ENCODE peak calls at places on chromosomes 13 and 19, in six cellular contexts. S is fibroblast of mammary gland, G is gastrocnemius medialis, A is breast epithelium, K is K562, U is RWPE1. C is an unnamed sample.

GRCh38 chr19:42254083-42254849 is 662 bp downstream of the ERF start:
- DNase-seq in S (peak), G (peak), A (peak), K (peak), U (peak), C (peak)

GRCh38 chr19:1295169-1296012 is 9.7 kb downstream of the EFNA2 start:
- DNase-seq in S (no peak), G (no peak), A (no peak), K (peak), U (peak), C (no peak)

GRCh38 chr13:45353895-45354294 is 12.9 kb upstream of the TPT1 start:
- DNase-seq in S (no peak), G (no peak), A (no peak), K (no peak), U (no peak), C (no peak)

GRCh38 chr13:95784161-95784880 is 107.4 kb downstream of the DNAJC3 start:
- DNase-seq in S (peak), G (no peak), A (no peak), K (no peak), U (peak), C (no peak)

GRCh38 chr13:88726075-88726474 is 1054.9 kb downstream of the SLITRK5 start:
- DNase-seq in S (no peak), G (no peak), A (no peak), K (no peak), U (no peak), C (no peak)

GRCh38 chr13:30133976-30134375 is 173.4 kb downstream of the KATNAL1 start:
- DNase-seq in S (no peak), G (no peak), A (no peak), K (no peak), U (no peak), C (no peak)

GRCh38 chr13:22740264-22740663 is 440.5 kb upstream of the SGCG start:
- DNase-seq in S (peak), G (no peak), A (no peak), K (no peak), U (no peak), C (no peak)

GRCh38 chr19:54137913-54138776 is 583 bp downstream of the CNOT3 start:
- DNase-seq in S (no peak), G (no peak), A (no peak), K (peak), U (no peak), C (no peak)

GRCh38 chr19:49119411-49120324 is at the start of gene PPFIA3:
- DNase-seq in S (peak), G (no peak), A (no peak), K (peak), U (no peak), C (peak)

GRCh38 chr13:40453666-40454030 is 212.8 kb downstream of the FOXO1 start:
- DNase-seq in S (no peak), G (no peak), A (no peak), K (no peak), U (peak), C (no peak)

GRCh38 chr13:74576504-74576903 is 442.3 kb upstream of the KLF12 start:
- DNase-seq in S (no peak), G (no peak), A (no peak), K (no peak), U (no peak), C (no peak)

GRCh38 chr13:30998548-30999140 is 66.2 kb downstream of the TEX26 start:
- DNase-seq in S (peak), G (no peak), A (no peak), K (no peak), U (no peak), C (no peak)

GRCh38 chr13:91017031-91017668 is 330.3 kb upstream of the MIR17HG start:
- DNase-seq in S (peak), G (no peak), A (no peak), K (peak), U (peak), C (peak)

GRCh38 chr19:17348700-17349099 is 11.3 kb downstream of the GTPBP3 start:
- DNase-seq in S (peak), G (no peak), A (peak), K (no peak), U (no peak), C (no peak)

GRCh38 chr13:110811751-110812110 is 98.2 kb downstream of the ING1 start:
- DNase-seq in S (no peak), G (no peak), A (no peak), K (no peak), U (no peak), C (no peak)

GRCh38 chr13:110812111-110812868 is 98.8 kb downstream of the ING1 start:
- DNase-seq in S (peak), G (no peak), A (no peak), K (no peak), U (no peak), C (no peak)

GRCh38 chr13:110815471-110816204 is 99.2 kb downstream of the ANKRD10 start:
- DNase-seq in S (no peak), G (no peak), A (no peak), K (no peak), U (no peak), C (no peak)

GRCh38 chr13:110812869-110813645 is 99.6 kb downstream of the ING1 start:
- DNase-seq in S (no peak), G (no peak), A (no peak), K (no peak), U (no peak), C (no peak)

GRCh38 chr13:110813646-110814624 is 100.4 kb downstream of the ING1 start:
- DNase-seq in S (peak), G (no peak), A (no peak), K (peak), U (no peak), C (no peak)
- TF ChIP-seq CTCF in S (no peak), G (no peak), A (no peak), K (peak), U (no peak), C (peak)

GRCh38 chr13:108346376-108346775 is 76.9 kb downstream of the TNFSF13B start:
- DNase-seq in S (no peak), G (no peak), A (no peak), K (no peak), U (no peak), C (no peak)

GRCh38 chr13:108342369-108343289 is 73.1 kb downstream of the TNFSF13B start:
- DNase-seq in S (peak), G (no peak), A (no peak), K (no peak), U (peak), C (no peak)

GRCh38 chr13:108349269-108349668 is 79.8 kb downstream of the TNFSF13B start:
- DNase-seq in S (no peak), G (no peak), A (no peak), K (no peak), U (no peak), C (no peak)

DNA sequence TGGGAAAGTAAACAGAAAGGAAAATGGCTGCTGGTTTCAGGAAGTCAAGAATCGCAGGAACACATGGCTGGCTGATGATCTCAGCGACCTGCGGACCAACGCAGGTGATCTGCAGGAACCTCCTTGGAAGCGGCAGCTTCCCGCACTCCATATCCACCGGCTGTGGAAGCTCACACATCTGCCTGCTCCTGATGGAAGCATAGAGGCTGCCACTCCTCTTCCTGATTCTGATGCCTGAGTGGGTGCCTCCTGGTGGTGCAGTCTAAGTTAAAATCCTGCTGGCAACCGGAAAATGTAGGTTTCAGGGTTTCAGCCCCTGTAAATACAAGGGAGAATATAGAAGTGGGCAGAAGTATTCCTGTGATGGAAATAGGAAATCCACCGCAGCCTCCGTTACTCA is 75.5 kb downstream of the TNFSF13B start:
- DNase-seq in S (no peak), G (no peak), A (no peak), K (no peak), U (no peak), C (no peak)
- TF ChIP-seq CTCF in S (no peak), G (no peak), A (no peak), K (peak), U (no peak), C (no peak)

GRCh38 chr19:50459067-50459456 is 17.2 kb upstream of the EMC10 start:
- DNase-seq in S (no peak), G (no peak), A (no peak), K (peak), U (no peak), C (no peak)

GRCh38 chr19:50461066-50461875 is 15.0 kb upstream of the EMC10 start:
- DNase-seq in S (peak), G (no peak), A (peak), K (peak), U (peak), C (peak)

GRCh38 chr19:50459638-50460037 is 16.7 kb upstream of the EMC10 start:
- DNase-seq in S (no peak), G (no peak), A (no peak), K (no peak), U (no peak), C (no peak)

GRCh38 chr19:50458396-50459066 is 17.8 kb upstream of the EMC10 start:
- DNase-seq in S (peak), G (no peak), A (no peak), K (no peak), U (no peak), C (no peak)

GRCh38 chr19:50460161-50460765 is 16.0 kb upstream of the EMC10 start:
- DNase-seq in S (peak), G (no peak), A (no peak), K (no peak), U (peak), C (no peak)
- TF ChIP-seq CTCF in S (no peak), G (no peak), A (no peak), K (no peak), U (no peak), C (no peak)

GRCh38 chr13:101941095-101941777 is 460.6 kb downstream of the FGF14 start:
- DNase-seq in S (peak), G (no peak), A (no peak), K (no peak), U (no peak), C (no peak)

GRCh38 chr13:101942535-101943157 is 459.2 kb downstream of the FGF14 start:
- DNase-seq in S (peak), G (no peak), A (no peak), K (no peak), U (no peak), C (no peak)

GRCh38 chr13:101942038-101942437 is 459.8 kb downstream of the FGF14 start:
- DNase-seq in S (peak), G (no peak), A (no peak), K (no peak), U (peak), C (peak)

GRCh38 chr13:101946411-101946810 is 455.4 kb downstream of the FGF14 start:
- DNase-seq in S (no peak), G (no peak), A (no peak), K (no peak), U (no peak), C (no peak)

DNA sequence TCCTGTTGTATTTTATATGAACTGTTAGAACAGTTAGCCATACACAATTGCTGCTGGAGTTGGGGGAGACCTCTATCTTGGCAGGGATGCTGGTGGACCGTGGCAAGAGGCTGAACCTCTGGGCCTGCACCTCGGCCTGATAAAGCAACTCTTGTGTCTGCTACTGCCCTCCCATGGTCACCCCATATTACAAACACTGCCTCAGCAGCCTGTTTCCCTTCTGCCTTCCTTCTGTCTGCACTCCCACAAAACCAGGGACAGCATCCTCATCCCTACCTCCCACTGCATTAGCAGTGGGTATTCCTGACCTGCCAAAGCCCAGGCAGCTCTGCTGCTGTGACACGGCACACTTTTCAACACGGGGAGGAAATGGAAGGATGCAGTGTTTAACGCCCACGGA is 456.4 kb downstream of the FGF14 start:
- DNase-seq in S (no peak), G (no peak), A (no peak), K (no peak), U (no peak), C (no peak)
- TF ChIP-seq CTCF in S (no peak), G (no peak), A (no peak), K (no peak), U (no peak), C (no peak)

GRCh38 chr13:99085139-99085845 is 107.4 kb upstream of the DOCK9 start:
- DNase-seq in S (no peak), G (no peak), A (no peak), K (peak), U (peak), C (no peak)
- TF ChIP-seq CTCF in S (no peak), G (no peak), A (no peak), K (no peak), U (no peak), C (no peak)

DNA sequence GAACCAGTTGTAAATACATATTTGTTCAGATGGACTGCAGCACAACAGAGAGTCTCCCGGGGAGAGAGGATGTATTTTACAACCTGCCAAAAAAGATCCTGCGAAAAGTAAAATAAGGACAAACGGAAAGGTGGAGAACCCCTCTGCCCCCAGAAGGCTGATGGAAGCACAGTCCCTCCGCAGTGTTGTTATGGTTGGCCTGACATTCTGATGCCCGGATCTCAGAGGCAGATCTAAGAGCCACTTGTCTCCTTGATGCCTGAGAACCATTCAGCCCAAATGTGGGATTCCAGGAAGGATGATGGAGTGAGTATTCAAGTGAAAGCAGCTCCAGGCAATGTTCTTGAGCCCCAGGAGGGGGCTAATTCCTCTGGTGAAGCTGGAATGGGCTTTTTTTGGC is 458.7 kb downstream of the ZNF536 start:
- DNase-seq in S (no peak), G (no peak), A (no peak), K (no peak), U (no peak), C (no peak)
- TF ChIP-seq CTCF in S (no peak), G (no peak), A (no peak), K (no peak), U (no peak), C (no peak)

GRCh38 chr19:39038098-39038497 is 5.7 kb upstream of the FBXO27 start:
- DNase-seq in S (peak), G (no peak), A (peak), K (peak), U (peak), C (peak)
- TF ChIP-seq CTCF in S (peak), G (no peak), A (no peak), K (peak), U (peak), C (no peak)

GRCh38 chr19:43725468-43725867 is 9.6 kb downstream of the IRGC start:
- DNase-seq in S (no peak), G (no peak), A (no peak), K (no peak), U (no peak), C (no peak)

GRCh38 chr19:43720936-43721335 is 5.1 kb downstream of the IRGC start:
- DNase-seq in S (peak), G (no peak), A (no peak), K (no peak), U (no peak), C (no peak)

GRCh38 chr19:43724896-43725295 is 9.0 kb downstream of the IRGC start:
- DNase-seq in S (no peak), G (no peak), A (no peak), K (no peak), U (no peak), C (no peak)

GRCh38 chr19:43721469-43722048 is 5.7 kb downstream of the IRGC start:
- DNase-seq in S (no peak), G (no peak), A (no peak), K (no peak), U (no peak), C (no peak)

GRCh38 chr19:43723588-43723987 is 7.7 kb downstream of the IRGC start:
- DNase-seq in S (peak), G (no peak), A (no peak), K (no peak), U (no peak), C (no peak)
- TF ChIP-seq CTCF in S (peak), G (no peak), A (no peak), K (peak), U (no peak), C (peak)